ENCODE peak calls at places on chromosomes 11 and 22, in ten cellular contexts. T is cardiac fibroblast, Q is GM20000, Y is choroid plexus epithelial cell, U is GM12865, V is AG04450, A is colonic mucosa, M is suprapubic skin, C is fibroblast of mammary gland, F is HFFc6. B is an unnamed sample.

GRCh38 chr11:39120890-39121289 is 2338.6 kb downstream of the LRRC4C start:
- DNase-seq in T (no peak), Q (no peak), Y (no peak), U (no peak), V (no peak), A (no peak), M (no peak), C (no peak), F (no peak), B (no peak)

GRCh38 chr22:33785283-33785991 is 134.8 kb downstream of the LARGE1 start:
- DNase-seq in T (peak), Q (no peak), Y (peak), U (peak), V (peak), A (no peak), M (no peak), C (peak), F (peak), B (no peak)

GRCh38 chr11:107215006-107215405 is 196.7 kb upstream of the GUCY1A2 start:
- DNase-seq in T (no peak), Q (no peak), Y (no peak), U (no peak), V (no peak), A (no peak), M (no peak), C (no peak), F (no peak), B (no peak)

GRCh38 chr11:117557321-117557720 is 229.7 kb downstream of the CEP164 start:
- DNase-seq in T (no peak), Q (no peak), Y (no peak), U (no peak), V (no peak), A (no peak), M (no peak), C (no peak), F (no peak), B (no peak)

GRCh38 chr11:45921561-45922424 is 663 bp upstream of the LARGE2 start:
- DNase-seq in T (no peak), Q (peak), Y (no peak), U (no peak), V (no peak), A (peak), M (peak), C (no peak), F (no peak), B (no peak)

GRCh38 chr11:72669527-72669926 is 4.7 kb downstream of the PDE2A start:
- DNase-seq in T (no peak), Q (no peak), Y (no peak), U (peak), V (no peak), A (no peak), M (no peak), C (no peak), F (no peak), B (no peak)

GRCh38 chr11:116189378-116190170 is 583.2 kb downstream of the BUD13 start:
- DNase-seq in T (no peak), Q (no peak), Y (no peak), U (no peak), V (no peak), A (no peak), M (no peak), C (no peak), F (no peak), B (no peak)

GRCh38 chr11:117822031-117822521 is 2.5 kb downstream of the FXYD2 start:
- DNase-seq in T (no peak), Q (no peak), Y (peak), U (peak), V (no peak), A (no peak), M (peak), C (no peak), F (no peak), B (peak)

GRCh38 chr11:2414616-2415015 is 14.1 kb downstream of the TSSC4 start:
- DNase-seq in T (no peak), Q (no peak), Y (no peak), U (no peak), V (no peak), A (no peak), M (no peak), C (no peak), F (no peak), B (no peak)

GRCh38 chr22:41021655-41022454 is 70.5 kb upstream of the EP300 start:
- DNase-seq in T (peak), Q (peak), Y (peak), U (peak), V (no peak), A (peak), M (peak), C (peak), F (no peak), B (peak)

GRCh38 chr22:49972163-49973017 is 11.8 kb downstream of the PIM3 start:
- DNase-seq in T (no peak), Q (no peak), Y (no peak), U (no peak), V (no peak), A (peak), M (peak), C (no peak), F (no peak), B (no peak)

GRCh38 chr11:114326776-114327175 is 30.6 kb downstream of the NNMT start:
- DNase-seq in T (no peak), Q (no peak), Y (no peak), U (no peak), V (no peak), A (no peak), M (no peak), C (peak), F (no peak), B (no peak)

GRCh38 chr22:30754971-30755759 is 60.5 kb downstream of the OSBP2 start:
- DNase-seq in T (peak), Q (peak), Y (peak), U (peak), V (peak), A (peak), M (no peak), C (peak), F (peak), B (peak)

GRCh38 chr22:38949889-38950405 is 7.5 kb upstream of the APOBEC3A start:
- DNase-seq in T (no peak), Q (no peak), Y (peak), U (no peak), V (no peak), A (no peak), M (peak), C (no peak), F (no peak), B (no peak)

GRCh38 chr11:114169321-114169749 is 109.8 kb downstream of the ZBTB16 start:
- DNase-seq in T (peak), Q (no peak), Y (no peak), U (no peak), V (no peak), A (no peak), M (no peak), C (peak), F (peak), B (no peak)

GRCh38 chr11:44767421-44767820 is 40.7 kb downstream of the TSPAN18 start:
- DNase-seq in T (peak), Q (no peak), Y (peak), U (no peak), V (no peak), A (no peak), M (no peak), C (no peak), F (peak), B (no peak)

GRCh38 chr22:44305888-44306287 is 6.9 kb downstream of the SHISAL1 start:
- DNase-seq in T (no peak), Q (no peak), Y (no peak), U (no peak), V (no peak), A (no peak), M (no peak), C (peak), F (no peak), B (no peak)

GRCh38 chr11:66659785-66660184 is 17.9 kb downstream of the RBM4B start:
- DNase-seq in T (no peak), Q (no peak), Y (no peak), U (no peak), V (no peak), A (no peak), M (no peak), C (no peak), F (no peak), B (no peak)

GRCh38 chr11:70298243-70298915 is 27.9 kb downstream of the PPFIA1 start:
- DNase-seq in T (no peak), Q (no peak), Y (peak), U (no peak), V (no peak), A (no peak), M (no peak), C (no peak), F (no peak), B (no peak)

GRCh38 chr11:3879967-3880542 is 24.6 kb downstream of the STIM1 start:
- DNase-seq in T (no peak), Q (no peak), Y (no peak), U (peak), V (no peak), A (peak), M (no peak), C (no peak), F (no peak), B (no peak)

GRCh38 chr11:77107950-77108349 is 5.3 kb downstream of the OMP start:
- DNase-seq in T (peak), Q (no peak), Y (peak), U (no peak), V (peak), A (peak), M (no peak), C (peak), F (peak), B (peak)

GRCh38 chr22:35315141-35315854 is 15.6 kb downstream of the TOM1 start:
- DNase-seq in T (no peak), Q (no peak), Y (no peak), U (no peak), V (no peak), A (no peak), M (peak), C (no peak), F (no peak), B (no peak)

GRCh38 chr11:47948137-47948536 is 32.2 kb upstream of the PTPRJ start:
- DNase-seq in T (no peak), Q (no peak), Y (no peak), U (no peak), V (no peak), A (no peak), M (no peak), C (no peak), F (no peak), B (no peak)

GRCh38 chr11:118233377-118233776 is 8.6 kb upstream of the JAML start:
- DNase-seq in T (no peak), Q (no peak), Y (no peak), U (no peak), V (no peak), A (no peak), M (no peak), C (no peak), F (no peak), B (no peak)

GRCh38 chr11:61949169-61950034 is 749 bp upstream of the BEST1 start:
- DNase-seq in T (peak), Q (peak), Y (peak), U (peak), V (peak), A (peak), M (peak), C (peak), F (peak), B (peak)

GRCh38 chr22:30695351-30695762 is 683 bp downstream of the OSBP2 start:
- DNase-seq in T (no peak), Q (no peak), Y (no peak), U (no peak), V (no peak), A (no peak), M (no peak), C (no peak), F (no peak), B (no peak)

GRCh38 chr22:36156515-36157419 is 3.8 kb downstream of the APOL3 start:
- DNase-seq in T (peak), Q (peak), Y (peak), U (peak), V (peak), A (peak), M (peak), C (peak), F (peak), B (peak)

GRCh38 chr11:35723493-35724284 is 61.1 kb downstream of the TRIM44 start:
- DNase-seq in T (peak), Q (no peak), Y (peak), U (no peak), V (no peak), A (no peak), M (no peak), C (peak), F (no peak), B (peak)

GRCh38 chr11:6882747-6883146 is 6.3 kb downstream of the OR10A4 start:
- DNase-seq in T (no peak), Q (no peak), Y (no peak), U (no peak), V (no peak), A (no peak), M (no peak), C (no peak), F (no peak), B (no peak)

GRCh38 chr11:65546217-65546958 is 11.8 kb downstream of the LTBP3 start:
- DNase-seq in T (no peak), Q (peak), Y (no peak), U (peak), V (no peak), A (peak), M (peak), C (no peak), F (no peak), B (peak)

GRCh38 chr11:92969293-92969633 is 188 bp upstream of the MTNR1B start:
- DNase-seq in T (no peak), Q (no peak), Y (no peak), U (no peak), V (no peak), A (no peak), M (no peak), C (no peak), F (no peak), B (no peak)
- TF ChIP-seq CTCF in T (no peak), Q (no peak), Y (no peak), U (no peak), V (no peak), A (no peak), M (no peak), C (no peak), F (no peak), B (no peak)

DNA sequence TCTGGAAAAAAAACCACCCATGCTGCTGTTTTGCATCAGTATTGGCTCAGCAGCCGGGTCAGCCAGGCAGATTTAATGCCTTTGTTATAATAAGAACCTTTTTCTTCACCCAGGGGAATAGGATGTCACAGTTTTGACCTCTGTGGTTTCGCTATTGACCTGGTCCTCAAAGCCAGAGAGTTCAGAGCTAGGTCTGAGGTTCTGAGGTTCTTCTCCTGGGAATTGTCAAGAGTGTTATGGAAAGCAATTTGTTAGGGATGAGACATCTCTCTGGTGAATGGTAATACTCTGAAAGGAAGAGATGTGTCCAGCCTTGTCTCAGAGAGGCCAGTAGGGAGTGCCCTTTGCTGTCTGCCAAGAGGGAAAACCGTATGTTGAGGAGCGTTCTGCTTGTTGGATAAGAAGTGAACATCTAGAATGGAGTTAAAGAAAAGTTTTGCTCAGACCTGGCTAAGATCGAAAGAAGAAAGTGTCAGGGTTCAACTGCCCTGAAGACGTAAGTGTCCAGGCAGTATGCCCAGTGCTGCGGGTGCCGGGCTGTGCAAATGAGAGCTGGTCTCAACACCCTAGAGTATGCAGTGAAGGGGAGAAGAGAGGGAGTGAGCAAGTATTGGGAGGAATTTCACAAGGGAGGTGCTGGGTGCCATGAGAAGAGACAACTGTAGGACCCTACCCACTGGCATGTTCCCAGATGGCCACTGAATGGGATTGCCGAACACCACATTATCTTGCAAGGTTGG is 150.9 kb upstream of the TTC12 start:
- DNase-seq in T (peak), Q (no peak), Y (peak), U (no peak), V (no peak), A (no peak), M (no peak), C (peak), F (no peak), B (no peak)
- TF ChIP-seq CTCF in T (peak), Q (no peak), Y (peak), U (no peak), V (no peak), A (no peak), M (no peak), C (peak), F (no peak), B (no peak)

GRCh38 chr22:26648011-26648497 is 9.3 kb upstream of the MIAT start:
- DNase-seq in T (no peak), Q (no peak), Y (no peak), U (peak), V (no peak), A (no peak), M (no peak), C (no peak), F (no peak), B (no peak)

GRCh38 chr22:26646158-26646557 is 11.2 kb upstream of the MIAT start:
- DNase-seq in T (peak), Q (no peak), Y (peak), U (no peak), V (no peak), A (no peak), M (no peak), C (peak), F (peak), B (no peak)

GRCh38 chr22:26643368-26644100 is 13.9 kb upstream of the MIAT start:
- DNase-seq in T (no peak), Q (no peak), Y (no peak), U (no peak), V (no peak), A (no peak), M (no peak), C (no peak), F (no peak), B (no peak)

DNA sequence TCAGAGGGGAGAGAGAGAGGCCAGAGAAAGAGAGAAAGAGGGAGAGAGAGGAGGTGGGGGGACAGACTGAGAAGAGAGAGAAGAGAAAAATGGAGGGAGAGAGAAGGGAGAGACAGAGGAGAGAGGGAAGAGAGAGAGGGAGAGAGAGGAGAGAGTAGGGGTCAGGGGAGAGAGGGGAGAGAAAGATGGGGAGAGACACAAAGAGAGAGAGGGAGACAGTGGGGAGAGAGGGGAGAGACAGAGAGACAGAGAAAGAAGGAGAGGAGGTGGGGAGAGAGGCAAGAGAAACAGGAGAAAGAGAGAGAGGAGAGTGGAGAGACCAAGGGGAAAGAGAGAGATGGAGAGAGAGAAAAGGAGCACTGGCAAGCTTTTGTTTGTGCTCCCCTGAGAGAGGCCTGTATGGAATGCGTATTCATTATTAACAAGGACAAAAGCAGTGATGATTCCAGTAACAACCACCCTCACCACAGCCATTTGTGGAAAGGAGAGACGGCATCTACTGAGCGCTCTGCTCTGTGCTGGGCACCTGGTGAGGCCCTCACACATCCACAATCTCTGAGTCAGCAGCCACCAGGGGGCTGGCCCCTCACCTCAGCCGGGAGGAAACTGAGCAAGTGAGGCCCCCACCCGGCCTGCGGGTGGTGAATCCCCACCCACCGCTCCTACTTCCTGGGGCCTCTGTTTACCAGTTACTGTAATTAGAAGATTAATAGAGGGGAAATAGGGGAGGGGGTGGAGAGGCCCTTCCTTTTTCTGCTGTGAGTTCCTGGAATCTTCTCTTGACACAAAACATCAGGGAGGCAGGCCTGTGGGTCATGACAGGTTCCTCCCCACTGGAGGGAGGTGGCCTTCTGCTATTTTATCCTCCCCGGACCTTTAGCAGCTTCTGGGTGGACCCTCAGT is 14.7 kb upstream of the MIAT start:
- DNase-seq in T (peak), Q (peak), Y (peak), U (peak), V (no peak), A (no peak), M (no peak), C (no peak), F (no peak), B (no peak)
- TF ChIP-seq CTCF in T (no peak), Q (no peak), Y (peak), U (peak), V (no peak), A (no peak), M (no peak), C (no peak), F (peak), B (no peak)

GRCh38 chr11:127106938-127107337 is 106.4 kb upstream of the KIRREL3 start:
- DNase-seq in T (no peak), Q (no peak), Y (no peak), U (no peak), V (no peak), A (no peak), M (no peak), C (no peak), F (no peak), B (no peak)

GRCh38 chr11:127103586-127104388 is 103.2 kb upstream of the KIRREL3 start:
- DNase-seq in T (no peak), Q (no peak), Y (no peak), U (no peak), V (no peak), A (no peak), M (no peak), C (no peak), F (no peak), B (no peak)

GRCh38 chr11:127108838-127109237 is 108.3 kb upstream of the KIRREL3 start:
- DNase-seq in T (no peak), Q (no peak), Y (no peak), U (no peak), V (no peak), A (no peak), M (no peak), C (no peak), F (no peak), B (no peak)

GRCh38 chr11:127105578-127105977 is 105.0 kb upstream of the KIRREL3 start:
- DNase-seq in T (no peak), Q (no peak), Y (no peak), U (no peak), V (no peak), A (no peak), M (no peak), C (no peak), F (no peak), B (no peak)

DNA sequence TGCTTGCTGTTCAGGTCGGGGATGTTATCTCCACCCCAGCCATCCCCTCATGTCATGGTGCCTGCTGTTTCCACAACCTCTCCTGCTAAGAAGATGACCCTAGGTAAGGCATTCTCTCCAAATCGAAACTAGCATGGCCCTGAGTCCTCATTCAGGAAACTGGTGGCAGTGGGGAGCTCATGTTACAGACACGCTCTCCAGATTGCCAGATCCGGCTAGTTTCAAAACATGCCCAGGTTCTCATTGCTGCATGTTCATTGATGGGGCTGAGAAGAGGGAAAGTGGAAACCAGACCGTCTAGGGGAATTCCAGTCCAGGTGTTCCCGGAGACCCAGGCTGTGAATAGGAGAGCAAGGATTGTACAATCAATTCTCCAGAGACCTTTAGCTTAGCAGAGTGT is 105.6 kb upstream of the KIRREL3 start:
- DNase-seq in T (no peak), Q (no peak), Y (no peak), U (no peak), V (no peak), A (no peak), M (no peak), C (no peak), F (peak), B (peak)
- TF ChIP-seq CTCF in T (no peak), Q (no peak), Y (no peak), U (no peak), V (no peak), A (no peak), M (no peak), C (no peak), F (no peak), B (no peak)

GRCh38 chr11:30046211-30046945 is 29.5 kb upstream of the KCNA4 start:
- DNase-seq in T (no peak), Q (no peak), Y (no peak), U (peak), V (no peak), A (no peak), M (no peak), C (no peak), F (no peak), B (no peak)
- TF ChIP-seq CTCF in T (no peak), Q (no peak), Y (no peak), U (peak), V (no peak), A (no peak), M (no peak), C (no peak), F (no peak), B (no peak)

B was measured in MCF 10A.